ENCODE peak calls at places on chromosomes 2 and 18, in nine cellular contexts. R is neural progenitor cell, K is pancreas, B is tibial artery, Z is K562, Y is HCT116, N is dorsolateral prefrontal cortex, L is Peyer's patch, I is PC-3. S is an unnamed sample.

GRCh38 chr2:37189452-37190153 is 1.1 kb upstream of the SULT6B1 start:
- DNase-seq in R (peak), Y (peak), K (peak), I (peak), B (no peak), Z (peak), L (no peak), N (no peak), S (no peak)

GRCh38 chr2:54801422-54801821 is 78.0 kb downstream of the EML6 start:
- DNase-seq in R (no peak), B (no peak), Y (no peak), Z (no peak), I (no peak), L (no peak), N (no peak), K (no peak), S (no peak)

GRCh38 chr2:230908595-230909191 is 16.3 kb downstream of the GPR55 start:
- DNase-seq in L (no peak), N (peak), Y (peak), K (peak), B (peak), I (peak), R (no peak), Z (peak), S (peak)

GRCh38 chr2:234492687-234493086 is 4.2 kb downstream of the ARL4C start:
- DNase-seq in L (no peak), Y (no peak), N (no peak), I (no peak), R (no peak), Z (no peak), K (no peak), B (no peak), S (no peak)

GRCh38 chr2:193334401-193334800 is 1139.7 kb upstream of the TMEFF2 start:
- DNase-seq in L (no peak), I (no peak), R (no peak), B (no peak), Y (no peak), Z (no peak), K (no peak), N (no peak), S (no peak)

GRCh38 chr18:47953471-47953931 is 23.0 kb upstream of the SMAD2 start:
- DNase-seq in K (no peak), B (peak), R (peak), N (peak), Z (no peak), I (peak), Y (no peak), L (no peak), S (peak)

GRCh38 chr2:16260041-16260440 is 319.7 kb downstream of the MYCN start:
- DNase-seq in N (no peak), L (no peak), I (no peak), B (no peak), Y (no peak), Z (no peak), K (peak), R (no peak), S (no peak)

GRCh38 chr2:186853871-186854435 is 5.0 kb upstream of the ZSWIM2 start:
- DNase-seq in Y (no peak), L (no peak), N (no peak), I (no peak), B (no peak), Z (no peak), K (no peak), R (no peak), S (no peak)

GRCh38 chr2:169116307-169116706 is 46.9 kb downstream of the DHRS9 start:
- DNase-seq in Y (no peak), B (no peak), K (no peak), L (no peak), R (no peak), N (no peak), I (no peak), Z (no peak), S (no peak)

GRCh38 chr2:222452422-222452950 is 28.1 kb downstream of the SGPP2 start:
- DNase-seq in Y (no peak), B (no peak), L (no peak), R (no peak), Z (no peak), N (no peak), I (peak), K (no peak), S (no peak)

GRCh38 chr2:25698752-25699151 is 25.4 kb upstream of the DTNB start:
- DNase-seq in N (peak), R (no peak), Y (no peak), L (no peak), I (peak), B (no peak), K (no peak), Z (no peak), S (no peak)

GRCh38 chr2:8612734-8613179 is 69.1 kb upstream of the ID2 start:
- DNase-seq in N (no peak), L (no peak), R (no peak), Y (no peak), B (no peak), Z (no peak), I (no peak), K (no peak), S (no peak)

GRCh38 chr2:129915303-129915840 is 64.1 kb upstream of the RAB6C start:
- DNase-seq in Z (no peak), N (no peak), K (no peak), R (no peak), B (no peak), I (peak), L (no peak), Y (no peak), S (peak)

GRCh38 chr18:41466436-41467160 is 488.4 kb upstream of the PIK3C3 start:
- DNase-seq in R (no peak), L (no peak), Y (no peak), B (no peak), K (no peak), I (peak), Z (no peak), N (no peak), S (no peak)
- H3K27ac ChIP-seq in R (no peak), L (no peak), Y (no peak), B (no peak), K (no peak), I (no peak), Z (no peak), N (no peak), S (no peak)

DNA sequence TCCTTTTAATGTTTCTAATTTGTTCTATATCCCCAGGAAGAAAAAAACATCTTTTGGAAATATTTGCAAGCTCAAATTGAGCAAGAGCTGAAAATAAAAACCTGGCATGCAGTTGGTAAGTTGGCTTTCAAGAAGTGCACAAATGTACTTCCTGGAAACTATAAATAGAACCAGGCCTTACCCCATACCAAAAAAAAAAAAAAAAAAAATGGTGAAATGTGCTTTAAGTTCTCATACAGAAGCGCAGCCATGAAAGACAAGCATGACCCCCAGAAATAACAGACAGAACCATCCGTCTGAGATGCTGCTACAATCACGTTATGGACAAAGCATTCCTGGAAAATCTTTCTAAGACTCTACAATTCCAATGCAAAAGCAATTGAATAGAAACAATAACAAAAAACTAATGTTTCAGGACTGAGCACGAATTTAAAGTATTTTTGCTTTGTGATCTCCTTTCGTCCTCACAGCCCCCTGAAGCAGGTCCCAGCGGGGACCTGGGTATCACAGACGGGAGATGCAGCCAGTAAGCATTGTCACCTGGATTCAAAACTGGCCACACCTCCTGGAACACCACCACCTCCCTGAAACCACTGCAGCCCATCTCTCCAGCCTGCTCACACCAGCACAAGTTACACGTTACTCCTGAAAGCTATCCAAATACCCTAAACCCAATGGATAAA is 178.3 kb downstream of the HDAC4 start:
- DNase-seq in R (no peak), B (peak), L (no peak), Z (no peak), K (no peak), I (no peak), N (no peak), Y (no peak), S (no peak)
- H3K27ac ChIP-seq in R (no peak), B (peak), L (peak), Z (no peak), K (peak), I (no peak), N (peak), Y (no peak), S (peak)

DNA sequence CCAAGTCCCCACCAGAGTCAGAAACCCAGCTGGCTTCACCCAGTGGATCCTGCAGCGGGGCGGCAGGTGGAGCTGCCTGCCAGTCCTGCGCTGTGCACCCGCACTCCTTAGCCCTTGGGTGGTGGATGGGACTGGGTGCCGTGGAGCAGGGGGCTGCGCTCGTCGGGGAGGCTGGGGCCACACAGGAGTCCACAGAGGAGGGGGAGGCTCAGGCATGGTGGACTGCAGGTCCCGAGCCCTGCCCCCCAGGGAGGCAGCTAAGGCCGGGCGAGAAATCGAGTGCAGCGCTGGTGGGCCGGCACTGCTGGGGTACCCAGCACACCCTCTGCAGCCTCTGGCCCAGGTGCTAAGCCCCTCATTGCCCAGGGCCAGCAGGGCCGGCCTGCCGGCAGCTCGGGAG is 144.6 kb upstream of the MGAT5 start:
- DNase-seq in K (no peak), L (no peak), Z (no peak), Y (no peak), N (no peak), B (no peak), R (no peak), I (no peak), S (no peak)
- H3K27ac ChIP-seq in K (no peak), L (no peak), Z (no peak), Y (no peak), N (no peak), B (no peak), R (no peak), I (no peak), S (no peak)

GRCh38 chr2:113899166-113899565 is 9.3 kb downstream of the ACTR3 start:
- DNase-seq in L (no peak), R (no peak), B (no peak), N (no peak), I (no peak), Y (no peak), K (no peak), Z (no peak), S (no peak)

GRCh38 chr2:113907297-113907696 is 17.4 kb downstream of the ACTR3 start:
- DNase-seq in L (no peak), B (no peak), N (no peak), K (no peak), R (no peak), Z (no peak), I (no peak), Y (no peak), S (no peak)

GRCh38 chr2:113906647-113907046 is 16.8 kb downstream of the ACTR3 start:
- DNase-seq in K (no peak), L (no peak), N (no peak), I (no peak), Y (no peak), B (no peak), R (no peak), Z (no peak), S (no peak)

GRCh38 chr2:113896791-113897190 is 6.9 kb downstream of the ACTR3 start:
- DNase-seq in Y (no peak), K (no peak), N (no peak), R (no peak), I (no peak), Z (no peak), B (no peak), L (no peak), S (no peak)

DNA sequence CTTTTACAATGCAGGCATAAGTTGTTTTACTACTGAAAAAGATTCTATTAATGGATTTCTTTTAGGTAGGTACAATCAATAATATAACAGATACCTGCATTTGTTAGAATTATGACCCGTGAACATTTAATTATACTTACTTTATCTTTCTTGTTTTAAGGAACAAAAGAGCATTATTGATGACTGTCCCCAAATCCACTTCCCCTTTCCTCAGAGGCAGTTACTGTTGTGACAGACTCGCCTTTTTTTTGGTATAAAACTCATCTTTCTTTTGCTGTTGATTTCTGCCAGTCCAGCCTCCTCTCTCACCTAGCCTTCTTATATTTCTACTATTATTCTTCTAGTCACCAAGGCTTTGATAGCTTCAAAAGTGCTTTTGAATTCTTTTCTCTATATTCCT is 12.1 kb downstream of the ACTR3 start:
- DNase-seq in Y (no peak), R (no peak), Z (no peak), L (no peak), I (no peak), K (no peak), B (no peak), N (no peak), S (no peak)
- H3K27ac ChIP-seq in Y (no peak), R (no peak), Z (no peak), L (no peak), I (no peak), K (peak), B (no peak), N (no peak), S (no peak)

DNA sequence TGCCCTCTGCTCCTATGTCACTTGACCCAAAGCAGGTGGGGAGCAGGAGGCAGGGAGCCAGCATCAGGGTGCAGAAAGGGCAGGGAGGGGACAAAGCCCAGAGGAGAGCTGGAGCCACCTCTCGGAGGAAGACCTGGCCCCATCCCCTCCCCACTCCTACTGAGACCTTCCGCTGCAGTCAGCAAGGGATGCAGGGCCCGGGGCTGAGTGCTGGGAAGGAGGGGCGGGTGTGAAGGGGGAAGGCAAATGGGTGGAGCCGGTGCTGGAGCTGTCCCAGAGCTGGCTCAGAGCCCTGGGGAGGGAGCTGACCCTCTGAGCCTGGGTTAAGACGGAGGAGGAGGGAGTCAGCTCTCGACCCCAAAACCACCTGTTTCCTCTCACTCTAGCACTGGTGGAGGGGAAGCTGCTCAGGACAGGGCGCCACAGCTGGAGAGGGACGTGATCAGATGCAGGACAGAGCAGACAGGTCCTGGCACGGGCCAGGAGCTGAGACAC is 33.8 kb downstream of the HS1BP3 start:
- DNase-seq in Y (no peak), I (no peak), K (no peak), L (peak), Z (peak), R (peak), N (peak), B (peak), S (peak)
- H3K27ac ChIP-seq in Y (no peak), I (peak), K (peak), L (peak), Z (peak), R (no peak), N (peak), B (peak), S (peak)

GRCh38 chr2:219248845-219249202 is 3.5 kb downstream of the STK16 start:
- DNase-seq in N (no peak), L (no peak), B (no peak), Z (no peak), K (no peak), I (no peak), R (no peak), Y (no peak), S (no peak)
- H3K27ac ChIP-seq in N (peak), L (peak), B (peak), Z (no peak), K (peak), I (peak), R (no peak), Y (peak), S (peak)